ENCODE peak calls at places on chromosomes 12 and 14, in seven cellular contexts. J is brain microvascular endothelial cell, B is mammary epithelial cell, P is BJ, W is HFF-Myc, X is fibroblast of the aortic adventitia, C is choroid plexus epithelial cell. A is an unnamed sample.

GRCh38 chr12:53223006-53223305 is 9.1 kb downstream of the RARG start:
- DNase-seq in J (no peak), X (no peak), W (no peak), C (no peak), B (no peak), P (no peak), A (peak)

GRCh38 chr14:70100071-70100470 is 88.7 kb downstream of the SLC8A3 start:
- DNase-seq in B (no peak), W (no peak), J (no peak), P (no peak), C (no peak), X (no peak), A (no peak)

GRCh38 chr14:91415794-91416743 is 1.6 kb downstream of the CCDC88C start:
- DNase-seq in B (no peak), X (no peak), W (no peak), P (no peak), C (no peak), J (no peak), A (peak)

GRCh38 chr14:27077181-27077738 is 479.4 kb upstream of the NOVA1 start:
- DNase-seq in X (no peak), C (no peak), P (no peak), B (no peak), W (no peak), J (no peak), A (no peak)

GRCh38 chr14:24701031-24701430 is 67.0 kb upstream of the GZMB start:
- DNase-seq in C (no peak), W (no peak), P (no peak), J (no peak), B (no peak), X (no peak), A (peak)

GRCh38 chr14:103223818-103224352 is 100.6 kb downstream of the TNFAIP2 start:
- DNase-seq in J (no peak), X (no peak), P (no peak), B (no peak), W (no peak), C (no peak), A (no peak)

GRCh38 chr12:42705863-42706262 is 116.3 kb upstream of the PRICKLE1 start:
- DNase-seq in X (peak), C (peak), W (peak), J (peak), P (peak), B (peak), A (no peak)

GRCh38 chr12:26246483-26247164 is 51.3 kb downstream of the SSPN start:
- DNase-seq in J (no peak), C (no peak), W (no peak), B (peak), P (no peak), X (no peak), A (no peak)

GRCh38 chr14:104366931-104367810 is 212.4 kb upstream of the C14orf180 start:
- DNase-seq in W (no peak), X (no peak), J (no peak), C (no peak), P (no peak), B (no peak), A (no peak)

GRCh38 chr12:3727354-3727753 is 25.6 kb downstream of the CRACR2A start:
- DNase-seq in W (no peak), J (no peak), X (no peak), P (no peak), C (peak), B (no peak), A (no peak)

GRCh38 chr12:70919597-70920035 is 922 bp downstream of the PTPRR start:
- DNase-seq in P (no peak), X (peak), B (no peak), C (peak), J (no peak), W (no peak), A (peak)

GRCh38 chr14:22646570-22647254 is 2.6 kb upstream of the OR6J1 start:
- DNase-seq in P (peak), C (peak), W (no peak), B (peak), X (peak), J (no peak), A (no peak)

GRCh38 chr14:21840765-21841164 is 167.1 kb upstream of the OR4E1 start:
- DNase-seq in B (peak), C (peak), P (no peak), J (no peak), X (no peak), W (no peak), A (peak)

GRCh38 chr12:113577464-113578121 is 105.9 kb upstream of the LHX5 start:
- DNase-seq in X (no peak), P (no peak), W (no peak), B (no peak), J (no peak), C (no peak), A (peak)

GRCh38 chr12:106080111-106080732 is 58.5 kb downstream of the NUAK1 start:
- DNase-seq in B (no peak), W (peak), C (peak), X (peak), J (peak), P (peak), A (peak)

GRCh38 chr12:98579347-98579746 is 14.1 kb upstream of the SLC25A3 start:
- DNase-seq in X (no peak), C (peak), P (no peak), J (no peak), B (no peak), W (no peak), A (peak)

GRCh38 chr14:33528655-33529054 is 422.2 kb downstream of the EGLN3 start:
- DNase-seq in P (no peak), W (no peak), X (no peak), J (no peak), B (no peak), C (no peak), A (no peak)

GRCh38 chr12:9902539-9903228 is 21.4 kb downstream of the KLRF2 start:
- DNase-seq in C (no peak), W (no peak), B (peak), J (no peak), X (no peak), P (no peak), A (no peak)

GRCh38 chr12:109053382-109054123 is 1.2 kb downstream of the USP30 start:
- DNase-seq in C (peak), P (no peak), W (no peak), J (no peak), B (peak), X (peak), A (no peak)

GRCh38 chr12:119594772-119595445 is 1.3 kb downstream of the TMEM233 start:
- DNase-seq in J (no peak), W (no peak), B (no peak), P (no peak), X (peak), C (no peak), A (peak)

GRCh38 chr14:105150368-105151111 is 18.0 kb downstream of the JAG2 start:
- DNase-seq in C (no peak), J (no peak), W (no peak), X (no peak), P (no peak), B (no peak), A (peak)

GRCh38 chr12:76274699-76275098 is 73.5 kb downstream of the BBS10 start:
- DNase-seq in P (no peak), C (no peak), W (no peak), X (peak), J (no peak), B (peak), A (no peak)

GRCh38 chr14:31465113-31465512 is 7.8 kb upstream of the DTD2 start:
- DNase-seq in X (peak), J (peak), C (peak), B (no peak), P (peak), W (no peak), A (no peak)

GRCh38 chr12:111368291-111368683 is 608 bp downstream of the PHETA1 start:
- DNase-seq in X (no peak), J (no peak), W (no peak), C (no peak), B (no peak), P (no peak), A (peak)

GRCh38 chr12:113149361-113150150 is at the start of gene CFAP73:
- DNase-seq in W (peak), B (peak), J (peak), C (peak), P (peak), X (peak), A (peak)

GRCh38 chr14:55240526-55241178 is 30.6 kb upstream of the FBXO34 start:
- DNase-seq in C (peak), X (peak), J (peak), P (no peak), B (no peak), W (no peak), A (peak)

GRCh38 chr12:93011100-93011499 is 82.0 kb upstream of the EEA1 start:
- DNase-seq in B (no peak), W (no peak), J (no peak), P (no peak), C (no peak), X (no peak), A (no peak)

GRCh38 chr14:95318870-95319311 is 817 bp downstream of the CLMN start:
- DNase-seq in X (no peak), C (no peak), P (no peak), W (no peak), B (no peak), J (no peak), A (peak)

GRCh38 chr14:102697125-102697900 is 79.9 kb upstream of the TRAF3 start:
- DNase-seq in J (no peak), B (peak), X (no peak), C (no peak), P (no peak), W (no peak), A (no peak)

GRCh38 chr12:93002278-93003054 is 73.4 kb upstream of the EEA1 start:
- DNase-seq in X (peak), B (peak), C (peak), P (peak), W (no peak), J (peak), A (no peak)

GRCh38 chr12:39451977-39452376 is 9.1 kb upstream of the KIF21A start:
- DNase-seq in W (no peak), X (no peak), C (no peak), J (no peak), B (no peak), P (no peak), A (no peak)

GRCh38 chr14:51319181-51319597 is 79.1 kb downstream of the TMX1 start:
- DNase-seq in J (no peak), P (no peak), X (peak), W (no peak), C (no peak), B (no peak), A (no peak)

GRCh38 chr12:118193477-118193876 is 57.6 kb downstream of the PEBP1 start:
- DNase-seq in C (no peak), B (no peak), X (no peak), W (no peak), P (no peak), J (no peak), A (no peak)

GRCh38 chr12:111462134-111462821 is 56.6 kb downstream of the SH2B3 start:
- DNase-seq in P (peak), C (peak), W (peak), B (no peak), J (no peak), X (peak), A (no peak)

GRCh38 chr12:75553865-75554555 is 42.6 kb upstream of the KRR1 start:
- DNase-seq in X (peak), W (no peak), B (no peak), J (no peak), C (peak), P (peak), A (no peak)

GRCh38 chr14:50321009-50321660 is 9.0 kb downstream of the DMAC2L start:
- DNase-seq in C (peak), W (peak), J (peak), B (peak), P (peak), X (peak), A (peak)

GRCh38 chr14:102749393-102749792 is 27.9 kb upstream of the TRAF3 start:
- DNase-seq in W (no peak), B (no peak), C (no peak), P (no peak), J (no peak), X (no peak), A (peak)

GRCh38 chr12:89783321-89784060 is 74.9 kb upstream of the ATP2B1 start:
- DNase-seq in B (no peak), X (peak), P (no peak), C (peak), J (no peak), W (no peak), A (no peak)

GRCh38 chr12:107903377-107904061 is 129.0 kb downstream of the ASCL4 start:
- DNase-seq in C (no peak), W (no peak), B (peak), J (no peak), P (no peak), X (no peak), A (peak)
- H3K4me3 ChIP-seq in C (no peak), W (peak), B (peak), J (peak), P (peak), X (no peak), A (peak)

GRCh38 chr12:96196781-96197180 is 2.6 kb downstream of the ELK3 start:
- DNase-seq in X (no peak), B (peak), J (no peak), W (no peak), C (peak), P (no peak), A (no peak)
- H3K4me3 ChIP-seq in X (peak), B (peak), J (peak), W (peak), C (peak), P (peak), A (peak)

GRCh38 chr12:122061253-122061652 is 17.3 kb upstream of the MLXIP start:
- DNase-seq in P (no peak), W (no peak), B (no peak), J (no peak), X (no peak), C (no peak), A (no peak)

GRCh38 chr12:122064034-122064777 is 14.3 kb upstream of the MLXIP start:
- DNase-seq in C (peak), B (peak), J (peak), P (peak), W (peak), X (peak), A (peak)

GRCh38 chr12:122062832-122063690 is 15.5 kb upstream of the MLXIP start:
- DNase-seq in J (peak), P (no peak), X (peak), B (peak), C (peak), W (no peak), A (peak)

GRCh38 chr12:122064780-122065588 is 13.6 kb upstream of the MLXIP start:
- DNase-seq in P (no peak), W (peak), C (peak), J (peak), X (peak), B (no peak), A (peak)

DNA sequence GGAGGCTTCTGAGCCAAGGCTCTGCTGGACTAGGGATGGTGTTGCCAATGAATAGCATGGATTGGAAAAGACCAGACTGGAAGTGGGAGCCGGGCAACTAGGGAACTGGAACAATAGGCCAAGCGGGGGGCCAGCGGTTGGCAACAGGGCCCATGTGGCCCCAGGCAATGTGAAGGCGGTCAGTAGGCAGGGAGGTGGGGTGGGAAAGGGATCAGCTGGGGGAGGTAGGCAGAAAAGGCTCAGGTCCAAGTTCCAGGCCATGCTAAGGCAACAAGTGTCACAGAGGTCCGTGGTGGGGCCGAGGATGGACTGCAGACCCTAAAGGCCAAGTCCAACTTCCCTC is 14.9 kb upstream of the MLXIP start:
- DNase-seq in P (no peak), X (peak), B (no peak), J (no peak), C (no peak), W (no peak), A (no peak)
- H3K4me3 ChIP-seq in P (no peak), X (peak), B (no peak), J (peak), C (peak), W (no peak), A (no peak)

GRCh38 chr14:29030121-29030520 is 263.5 kb downstream of the FOXG1 start:
- DNase-seq in C (no peak), P (no peak), B (no peak), X (no peak), J (no peak), W (no peak), A (no peak)

GRCh38 chr14:29039171-29039570 is 272.6 kb downstream of the FOXG1 start:
- DNase-seq in P (no peak), J (no peak), B (no peak), C (peak), W (peak), X (peak), A (peak)

GRCh38 chr14:29037428-29037827 is 270.8 kb downstream of the FOXG1 start:
- DNase-seq in W (peak), P (no peak), B (no peak), J (no peak), X (no peak), C (peak), A (no peak)

GRCh38 chr14:29030970-29031369 is 264.4 kb downstream of the FOXG1 start:
- DNase-seq in W (no peak), C (no peak), J (no peak), B (no peak), X (no peak), P (no peak), A (no peak)

GRCh38 chr14:29035129-29035528 is 268.5 kb downstream of the FOXG1 start:
- DNase-seq in J (no peak), W (no peak), P (no peak), X (peak), B (no peak), C (no peak), A (no peak)
- H3K4me3 ChIP-seq in J (no peak), W (no peak), P (no peak), X (no peak), B (no peak), C (no peak), A (no peak)

GRCh38 chr14:67618617-67619063 is 1.1 kb upstream of the ARG2 start:
- DNase-seq in B (peak), P (peak), J (peak), X (peak), W (peak), C (peak), A (no peak)
- H3K4me3 ChIP-seq in B (no peak), P (no peak), J (no peak), X (no peak), W (no peak), C (no peak), A (peak)

DNA sequence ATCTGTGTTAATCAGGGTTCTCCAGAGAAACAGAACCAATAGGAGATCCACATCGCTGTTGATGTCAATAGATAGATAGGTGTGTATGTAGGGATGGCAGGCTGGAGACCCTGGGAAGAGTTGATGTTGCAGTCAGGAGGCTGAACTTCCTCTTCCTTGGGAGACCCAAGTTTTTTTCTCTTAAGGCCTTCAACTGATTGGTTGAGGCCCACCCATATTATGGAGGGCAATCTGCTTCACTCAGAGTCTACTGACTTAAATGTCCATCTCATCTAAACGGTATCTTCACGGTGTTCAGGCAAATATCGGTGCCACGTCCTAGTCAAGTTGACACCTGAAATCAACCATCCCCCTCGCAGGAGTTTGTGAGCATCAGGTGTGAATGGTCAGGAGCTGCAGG is 63.0 kb downstream of the ETV6 start:
- DNase-seq in C (no peak), W (no peak), X (no peak), P (no peak), J (no peak), B (no peak), A (no peak)
- H3K4me3 ChIP-seq in C (no peak), W (no peak), X (no peak), P (no peak), J (no peak), B (no peak), A (no peak)

GRCh38 chr14:28779416-28779941 is 12.9 kb downstream of the FOXG1 start:
- DNase-seq in C (no peak), B (no peak), X (no peak), J (no peak), P (no peak), W (no peak), A (no peak)

GRCh38 chr14:28783593-28784143 is 17.1 kb downstream of the FOXG1 start:
- DNase-seq in X (no peak), C (no peak), P (no peak), B (no peak), J (no peak), W (no peak), A (no peak)

GRCh38 chr14:28785096-28785952 is 18.7 kb downstream of the FOXG1 start:
- DNase-seq in J (no peak), C (no peak), X (no peak), W (no peak), B (no peak), P (no peak), A (peak)

GRCh38 chr14:28780843-28781503 is 14.4 kb downstream of the FOXG1 start:
- DNase-seq in B (no peak), P (no peak), J (no peak), W (no peak), C (no peak), X (no peak), A (peak)

GRCh38 chr14:28784262-28785021 is 17.9 kb downstream of the FOXG1 start:
- DNase-seq in X (no peak), B (no peak), W (no peak), J (no peak), P (no peak), C (no peak), A (no peak)
- H3K4me3 ChIP-seq in X (no peak), B (no peak), W (no peak), J (no peak), P (no peak), C (no peak), A (peak)

GRCh38 chr12:96399081-96399918 is 939 bp downstream of the CDK17 start:
- DNase-seq in X (peak), J (peak), B (peak), P (no peak), C (peak), W (no peak), A (peak)

GRCh38 chr12:96398422-96399080 is 1.7 kb downstream of the CDK17 start:
- DNase-seq in P (no peak), B (no peak), J (no peak), C (peak), X (no peak), W (no peak), A (no peak)

GRCh38 chr12:96396209-96396608 is 4.0 kb downstream of the CDK17 start:
- DNase-seq in P (no peak), X (no peak), C (no peak), B (no peak), W (no peak), J (no peak), A (no peak)

GRCh38 chr12:96396914-96397313 is 3.3 kb downstream of the CDK17 start:
- DNase-seq in W (no peak), J (no peak), P (no peak), C (no peak), X (no peak), B (no peak), A (no peak)

DNA sequence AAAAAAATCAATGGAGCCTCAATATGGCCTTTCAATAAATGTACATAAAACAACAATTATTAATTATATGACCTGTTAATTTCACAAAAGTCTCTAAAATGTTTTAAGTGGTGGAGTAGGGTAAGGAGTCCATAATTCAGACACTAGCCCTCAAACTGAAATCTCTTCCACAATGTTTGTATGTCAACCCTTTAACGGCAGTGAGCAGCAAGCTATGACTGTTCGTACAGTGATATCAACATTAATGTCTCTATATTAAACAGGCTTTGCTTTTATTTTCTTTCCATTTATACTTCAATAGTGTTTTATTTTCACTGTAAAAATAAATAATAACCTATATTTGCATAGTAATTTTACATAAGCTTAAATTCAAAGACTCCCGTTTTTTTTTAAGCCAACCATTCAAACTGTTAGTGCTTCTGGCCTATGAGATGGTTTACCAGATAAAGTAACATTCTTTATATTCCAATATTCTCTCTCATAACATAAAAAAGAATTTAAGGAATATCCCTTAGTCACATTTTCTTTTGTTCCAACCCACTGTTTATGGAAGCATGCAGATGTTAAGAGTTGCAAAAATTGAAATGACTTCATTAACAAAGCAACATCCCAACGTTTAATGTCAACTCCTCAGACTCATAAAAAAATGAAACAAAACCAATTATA is 2.4 kb downstream of the CDK17 start:
- DNase-seq in J (no peak), B (no peak), X (peak), C (no peak), W (no peak), P (no peak), A (no peak)
- H3K4me3 ChIP-seq in J (peak), B (peak), X (peak), C (peak), W (peak), P (peak), A (peak)

GRCh38 chr12:125028106-125028505 is 34.7 kb downstream of the BRI3BP start:
- DNase-seq in B (no peak), P (no peak), J (no peak), X (no peak), C (no peak), W (no peak), A (no peak)
- H3K4me3 ChIP-seq in B (no peak), P (no peak), J (no peak), X (no peak), C (no peak), W (no peak), A (no peak)

A was measured in endodermal cell.